ENCODE peak calls at places on chromosome 22, in six cellular contexts. One of them, this sample, is unnamed.
A peak's percentile ranks its signal among the peaks of the same experiment; 100 is the strongest.

GRCh38 chr22:38707346-38707745 is 1.6 kb downstream of the GTPBP1 start:
- DNase-seq in neuronal stem cell: no peak
- DNase-seq in H9: no peak
- DNase-seq in mesenchymal stem cell: peak; percentile 69
- DNase-seq in IMR-90: peak; percentile 73
- DNase-seq in H1: no peak
- DNase-seq in this sample: peak; percentile 18

GRCh38 chr22:17140022-17140421 is 18.9 kb upstream of the TMEM121B start:
- DNase-seq in neuronal stem cell: no peak
- DNase-seq in H9: no peak
- DNase-seq in mesenchymal stem cell: no peak
- DNase-seq in IMR-90: no peak
- DNase-seq in H1: no peak
- DNase-seq in this sample: no peak

GRCh38 chr22:24183321-24184031 is 2.2 kb downstream of the SUSD2 start:
- DNase-seq in neuronal stem cell: no peak
- DNase-seq in H9: no peak
- DNase-seq in mesenchymal stem cell: no peak
- DNase-seq in IMR-90: no peak
- DNase-seq in H1: no peak
- DNase-seq in this sample: no peak

GRCh38 chr22:33807465-33807864 is 112.8 kb downstream of the LARGE1 start:
- DNase-seq in neuronal stem cell: no peak
- DNase-seq in H9: no peak
- DNase-seq in mesenchymal stem cell: peak; percentile 71
- DNase-seq in IMR-90: peak; percentile 48
- DNase-seq in H1: no peak
- DNase-seq in this sample: no peak

GRCh38 chr22:30883586-30884145 is 84.9 kb downstream of the MORC2 start:
- DNase-seq in neuronal stem cell: no peak
- DNase-seq in H9: no peak
- DNase-seq in mesenchymal stem cell: no peak
- DNase-seq in IMR-90: no peak
- DNase-seq in H1: no peak
- DNase-seq in this sample: no peak

GRCh38 chr22:47231759-47232158 is 469.3 kb downstream of the TBC1D22A start:
- DNase-seq in neuronal stem cell: no peak
- DNase-seq in H9: no peak
- DNase-seq in mesenchymal stem cell: no peak
- DNase-seq in IMR-90: no peak
- DNase-seq in H1: no peak
- DNase-seq in this sample: no peak

GRCh38 chr22:46290121-46290842 is 6.4 kb upstream of the GTSE1 start:
- DNase-seq in neuronal stem cell: no peak
- DNase-seq in H9: no peak
- DNase-seq in mesenchymal stem cell: no peak
- DNase-seq in IMR-90: no peak
- DNase-seq in H1: no peak
- DNase-seq in this sample: no peak

GRCh38 chr22:26835929-26836528 is 178.6 kb downstream of the MIAT start:
- DNase-seq in neuronal stem cell: peak; percentile 84
- DNase-seq in H9: peak; percentile 84
- DNase-seq in mesenchymal stem cell: peak; percentile 34
- DNase-seq in IMR-90: peak; percentile 23
- DNase-seq in H1: peak; percentile 78
- DNase-seq in this sample: peak; percentile 6

GRCh38 chr22:17770180-17771077 is 3.8 kb downstream of the BID start:
- DNase-seq in neuronal stem cell: no peak
- DNase-seq in H9: no peak
- DNase-seq in mesenchymal stem cell: no peak
- DNase-seq in IMR-90: no peak
- DNase-seq in H1: no peak
- DNase-seq in this sample: no peak

GRCh38 chr22:25448435-25449051 is 115.9 kb upstream of the GRK3 start:
- DNase-seq in neuronal stem cell: no peak
- DNase-seq in H9: no peak
- DNase-seq in mesenchymal stem cell: peak; percentile 55
- DNase-seq in IMR-90: peak; percentile 47
- DNase-seq in H1: no peak
- DNase-seq in this sample: no peak

GRCh38 chr22:19855504-19856409 is 1.1 kb upstream of the GNB1L start:
- DNase-seq in neuronal stem cell: no peak
- DNase-seq in H9: peak; percentile 58
- DNase-seq in mesenchymal stem cell: peak; percentile 46
- DNase-seq in IMR-90: peak; percentile 35
- DNase-seq in H1: no peak
- DNase-seq in this sample: peak; percentile 41

GRCh38 chr22:20271114-20271994 is 3.2 kb upstream of the RTN4R start:
- DNase-seq in neuronal stem cell: no peak
- DNase-seq in H9: no peak
- DNase-seq in mesenchymal stem cell: no peak
- DNase-seq in IMR-90: no peak
- DNase-seq in H1: no peak
- DNase-seq in this sample: peak; percentile 70

GRCh38 chr22:11629661-11630385 is 3898.2 kb upstream of the OR11H1 start:
- DNase-seq in neuronal stem cell: no peak
- DNase-seq in H9: no peak
- DNase-seq in mesenchymal stem cell: no peak
- DNase-seq in IMR-90: no peak
- DNase-seq in H1: no peak
- DNase-seq in this sample: no peak

GRCh38 chr22:47298017-47298820 is 535.8 kb downstream of the TBC1D22A start:
- DNase-seq in neuronal stem cell: no peak
- DNase-seq in H9: no peak
- DNase-seq in mesenchymal stem cell: no peak
- DNase-seq in IMR-90: no peak
- DNase-seq in H1: no peak
- DNase-seq in this sample: no peak

GRCh38 chr22:40673017-40673416 is 6.3 kb upstream of the MCHR1 start:
- DNase-seq in neuronal stem cell: no peak
- DNase-seq in H9: no peak
- DNase-seq in mesenchymal stem cell: no peak
- DNase-seq in IMR-90: no peak
- DNase-seq in H1: no peak
- DNase-seq in this sample: no peak

GRCh38 chr22:29456211-29456671 is 17.9 kb downstream of the RFPL1 start:
- DNase-seq in neuronal stem cell: no peak
- DNase-seq in H9: no peak
- DNase-seq in mesenchymal stem cell: no peak
- DNase-seq in IMR-90: peak; percentile 39
- DNase-seq in H1: no peak
- DNase-seq in this sample: no peak

GRCh38 chr22:31139866-31140716 is at the start of gene PLA2G3:
- DNase-seq in neuronal stem cell: peak; percentile 84
- DNase-seq in H9: peak; percentile 99
- DNase-seq in mesenchymal stem cell: peak; percentile 72
- DNase-seq in IMR-90: peak; percentile 60
- DNase-seq in H1: peak; percentile 85
- DNase-seq in this sample: no peak

GRCh38 chr22:47474464-47474863 is 712.0 kb downstream of the TBC1D22A start:
- DNase-seq in neuronal stem cell: no peak
- DNase-seq in H9: no peak
- DNase-seq in mesenchymal stem cell: no peak
- DNase-seq in IMR-90: no peak
- DNase-seq in H1: no peak
- DNase-seq in this sample: no peak

DNA sequence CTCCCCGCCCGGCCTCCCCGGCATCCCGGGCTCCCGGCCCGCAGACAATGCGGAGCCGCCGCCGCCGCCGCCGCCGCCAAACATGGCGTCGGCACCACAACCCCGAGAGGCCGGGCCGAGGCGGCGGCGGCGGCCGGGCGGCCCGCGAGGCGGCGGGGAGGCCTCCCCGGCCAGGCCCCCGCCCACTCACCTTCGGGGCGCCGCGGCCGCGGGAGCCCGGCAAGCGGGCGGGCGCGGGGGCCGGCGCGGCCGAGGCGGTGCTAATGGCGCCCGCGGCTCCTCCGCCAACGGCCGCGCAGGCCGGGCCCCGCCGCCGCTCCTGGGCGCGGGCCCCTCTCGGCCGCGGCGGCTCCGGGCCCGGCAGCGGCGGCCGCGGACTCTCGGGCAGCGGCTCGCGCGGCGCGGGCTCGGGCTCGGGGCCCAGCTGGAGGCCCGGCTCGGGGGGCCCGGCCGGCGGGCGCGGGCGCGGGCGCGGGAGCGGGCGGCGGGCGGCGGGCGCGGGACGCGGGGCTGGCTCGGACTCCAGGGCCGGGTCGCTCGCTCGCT is 293 bp downstream of the BRD1 start:
- DNase-seq in neuronal stem cell: no peak
- DNase-seq in H9: no peak
- DNase-seq in mesenchymal stem cell: peak; percentile 29
- DNase-seq in IMR-90: no peak
- DNase-seq in H1: no peak
- DNase-seq in this sample: no peak
- H3K18ac ChIP-seq in neuronal stem cell: peak overlapping the region; percentile 86
- H3K18ac ChIP-seq in H9: no peak overlapping the region
- H3K18ac ChIP-seq in mesenchymal stem cell: no peak overlapping the region
- H3K18ac ChIP-seq in IMR-90: no peak overlapping the region
- H3K18ac ChIP-seq in H1: no peak overlapping the region
- H3K18ac ChIP-seq in this sample: peak overlapping the region; percentile 72

GRCh38 chr22:45251828-45252227 is 11.1 kb upstream of the KIAA0930 start:
- DNase-seq in neuronal stem cell: no peak
- DNase-seq in H9: no peak
- DNase-seq in mesenchymal stem cell: no peak
- DNase-seq in IMR-90: no peak
- DNase-seq in H1: no peak
- DNase-seq in this sample: no peak

GRCh38 chr22:45246060-45246985 is 5.6 kb upstream of the KIAA0930 start:
- DNase-seq in neuronal stem cell: no peak
- DNase-seq in H9: no peak
- DNase-seq in mesenchymal stem cell: peak; percentile 99
- DNase-seq in IMR-90: peak; percentile 99
- DNase-seq in H1: no peak
- DNase-seq in this sample: peak; percentile 97

GRCh38 chr22:45253039-45253641 is 12.4 kb upstream of the KIAA0930 start:
- DNase-seq in neuronal stem cell: no peak
- DNase-seq in H9: no peak
- DNase-seq in mesenchymal stem cell: no peak
- DNase-seq in IMR-90: no peak
- DNase-seq in H1: no peak
- DNase-seq in this sample: no peak

GRCh38 chr22:45254388-45254787 is 13.7 kb upstream of the KIAA0930 start:
- DNase-seq in neuronal stem cell: no peak
- DNase-seq in H9: no peak
- DNase-seq in mesenchymal stem cell: no peak
- DNase-seq in IMR-90: no peak
- DNase-seq in H1: no peak
- DNase-seq in this sample: no peak

DNA sequence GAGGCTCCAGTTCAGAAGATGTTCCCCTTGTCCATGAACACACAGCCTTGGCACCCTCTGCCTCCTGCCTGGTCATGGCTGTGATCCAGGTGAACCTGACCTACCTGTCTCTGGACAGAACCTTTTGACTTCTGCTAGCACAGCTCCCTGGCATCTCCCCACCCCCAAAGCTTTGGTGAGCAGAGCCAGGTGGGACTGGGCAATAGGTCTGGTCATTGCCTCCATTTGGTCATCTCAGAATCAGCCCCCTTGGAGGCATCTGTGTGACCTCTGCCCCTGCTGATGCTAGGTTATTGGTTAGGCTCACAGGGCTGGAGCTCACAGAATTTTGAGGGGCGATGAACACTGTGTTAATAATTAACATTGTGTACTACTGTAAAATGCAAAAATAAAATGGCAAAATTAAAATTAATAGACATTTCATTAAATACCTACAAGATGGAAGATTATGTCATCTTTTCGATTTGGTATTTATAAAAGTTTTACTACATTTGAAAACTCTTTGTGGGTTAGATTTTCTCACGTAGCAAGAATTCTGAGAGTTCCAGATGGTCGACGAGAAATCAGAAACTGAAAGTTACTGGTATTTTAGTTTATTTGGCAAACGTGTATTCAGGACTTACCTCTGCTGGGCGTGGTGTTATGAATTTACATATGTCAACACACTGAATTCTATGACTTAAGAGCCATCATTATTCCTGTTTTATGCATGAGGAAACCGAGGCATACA is 8.3 kb upstream of the KIAA0930 start:
- DNase-seq in neuronal stem cell: no peak
- DNase-seq in H9: no peak
- DNase-seq in mesenchymal stem cell: no peak
- DNase-seq in IMR-90: no peak
- DNase-seq in H1: no peak
- DNase-seq in this sample: peak; percentile 59
- H4K91ac ChIP-seq in neuronal stem cell: no peak overlapping the region
- H4K91ac ChIP-seq in H9: no peak overlapping the region
- H4K91ac ChIP-seq in mesenchymal stem cell: peak overlapping the region; percentile 2
- H4K91ac ChIP-seq in IMR-90: no peak overlapping the region
- H4K91ac ChIP-seq in H1: no peak overlapping the region
- H4K91ac ChIP-seq in this sample: peak overlapping the region; percentile 20

GRCh38 chr22:43554259-43554636 is 142.4 kb downstream of the MPPED1 start:
- DNase-seq in neuronal stem cell: no peak
- DNase-seq in H9: no peak
- DNase-seq in mesenchymal stem cell: no peak
- DNase-seq in IMR-90: no peak
- DNase-seq in H1: no peak
- DNase-seq in this sample: no peak

GRCh38 chr22:43550024-43550620 is 138.3 kb downstream of the MPPED1 start:
- DNase-seq in neuronal stem cell: no peak
- DNase-seq in H9: peak; percentile 29
- DNase-seq in mesenchymal stem cell: no peak
- DNase-seq in IMR-90: no peak
- DNase-seq in H1: no peak
- DNase-seq in this sample: no peak

GRCh38 chr22:43554694-43555365 is 143.0 kb downstream of the MPPED1 start:
- DNase-seq in neuronal stem cell: no peak
- DNase-seq in H9: no peak
- DNase-seq in mesenchymal stem cell: no peak
- DNase-seq in IMR-90: no peak
- DNase-seq in H1: no peak
- DNase-seq in this sample: no peak

GRCh38 chr22:43555561-43556515 is 144.0 kb downstream of the MPPED1 start:
- DNase-seq in neuronal stem cell: no peak
- DNase-seq in H9: no peak
- DNase-seq in mesenchymal stem cell: no peak
- DNase-seq in IMR-90: no peak
- DNase-seq in H1: no peak
- DNase-seq in this sample: no peak

GRCh38 chr22:43553451-43554258 is 141.8 kb downstream of the MPPED1 start:
- DNase-seq in neuronal stem cell: no peak
- DNase-seq in H9: no peak
- DNase-seq in mesenchymal stem cell: no peak
- DNase-seq in IMR-90: no peak
- DNase-seq in H1: no peak
- DNase-seq in this sample: no peak
- H3K18ac ChIP-seq in neuronal stem cell: no peak overlapping the region
- H3K18ac ChIP-seq in H9: no peak overlapping the region
- H3K18ac ChIP-seq in mesenchymal stem cell: no peak overlapping the region
- H3K18ac ChIP-seq in IMR-90: no peak overlapping the region
- H3K18ac ChIP-seq in H1: no peak overlapping the region
- H3K18ac ChIP-seq in this sample: no peak overlapping the region

GRCh38 chr22:41676134-41676533 is 12.5 kb downstream of the SNU13 start:
- DNase-seq in neuronal stem cell: no peak
- DNase-seq in H9: no peak
- DNase-seq in mesenchymal stem cell: no peak
- DNase-seq in IMR-90: no peak
- DNase-seq in H1: no peak
- DNase-seq in this sample: no peak

GRCh38 chr22:41672780-41673509 is 15.7 kb downstream of the SNU13 start:
- DNase-seq in neuronal stem cell: no peak
- DNase-seq in H9: no peak
- DNase-seq in mesenchymal stem cell: peak; percentile 31
- DNase-seq in IMR-90: no peak
- DNase-seq in H1: no peak
- DNase-seq in this sample: peak; percentile 51

GRCh38 chr22:41668971-41669911 is 19.4 kb downstream of the SNU13 start:
- DNase-seq in neuronal stem cell: no peak
- DNase-seq in H9: no peak
- DNase-seq in mesenchymal stem cell: peak; percentile 85
- DNase-seq in IMR-90: peak; percentile 85
- DNase-seq in H1: no peak
- DNase-seq in this sample: peak; percentile 77

GRCh38 chr22:41674941-41675340 is 13.7 kb downstream of the SNU13 start:
- DNase-seq in neuronal stem cell: no peak
- DNase-seq in H9: no peak
- DNase-seq in mesenchymal stem cell: no peak
- DNase-seq in IMR-90: no peak
- DNase-seq in H1: no peak
- DNase-seq in this sample: no peak
- H4K91ac ChIP-seq in neuronal stem cell: no peak overlapping the region
- H4K91ac ChIP-seq in H9: no peak overlapping the region
- H4K91ac ChIP-seq in mesenchymal stem cell: no peak overlapping the region
- H4K91ac ChIP-seq in IMR-90: no peak overlapping the region
- H4K91ac ChIP-seq in H1: no peak overlapping the region
- H4K91ac ChIP-seq in this sample: no peak overlapping the region